ENCODE peak calls at places on chromosome 9, in eight cellular contexts. S is NCI-H345; W is GM23248; B is ascending aorta; P is fibroblast of the conjunctiva; C is effector CD4-positive, alpha-beta T cell; R is M059J; Y is cardiac muscle cell. F is an unnamed sample.

GRCh38 chr9:35172878-35173277 is 11.1 kb downstream of the UNC13B start:
- DNase-seq in Y (no peak), P (no peak), B (no peak), R (no peak), W (no peak), C (no peak), S (no peak), F (no peak)

GRCh38 chr9:127654619-127655018 is 42.5 kb downstream of the STXBP1 start:
- DNase-seq in R (no peak), P (no peak), C (no peak), Y (peak; percentile 68), W (no peak), S (no peak), B (no peak), F (no peak)

GRCh38 chr9:84949969-84950368 is 280.4 kb downstream of the NTRK2 start:
- DNase-seq in C (no peak), R (no peak), P (no peak), Y (no peak), W (no peak), B (no peak), S (no peak), F (no peak)

GRCh38 chr9:114002986-114003740 is 74.9 kb downstream of the AMBP start:
- DNase-seq in R (peak; percentile 37), W (no peak), C (no peak), S (no peak), P (no peak), B (peak; percentile 63), Y (no peak), F (no peak)

GRCh38 chr9:85536076-85536475 is 205.7 kb downstream of the AGTPBP1 start:
- DNase-seq in B (peak; percentile 81), P (peak; percentile 39), Y (peak; percentile 97), C (no peak), S (no peak), R (peak; percentile 83), W (peak; percentile 85), F (no peak)

GRCh38 chr9:131020862-131021261 is 11.9 kb downstream of the LAMC3 start:
- DNase-seq in C (no peak), Y (peak; percentile 22), P (no peak), W (peak; percentile 43), R (no peak), S (no peak), B (no peak), F (no peak)

GRCh38 chr9:136081113-136081825 is 13.8 kb downstream of the NACC2 start:
- DNase-seq in C (no peak), W (no peak), P (no peak), B (no peak), R (no peak), Y (peak; percentile 37), S (peak; percentile 75), F (no peak)

GRCh38 chr9:95877984-95878383 is 2.5 kb downstream of the ERCC6L2 start:
- DNase-seq in C (no peak), B (no peak), Y (no peak), W (no peak), P (no peak), R (no peak), S (no peak), F (no peak)

GRCh38 chr9:96068511-96068910 is 193.0 kb downstream of the ERCC6L2 start:
- DNase-seq in S (no peak), B (no peak), W (no peak), P (no peak), R (no peak), C (no peak), Y (no peak), F (no peak)

GRCh38 chr9:36762958-36763357 is 190.3 kb downstream of the MELK start:
- DNase-seq in W (no peak), B (no peak), S (peak; percentile 16), C (no peak), R (no peak), P (no peak), Y (no peak), F (no peak)

GRCh38 chr9:114156658-114157421 is 1.5 kb downstream of the COL27A1 start:
- DNase-seq in B (peak; percentile 83), R (peak; percentile 61), S (no peak), Y (peak; percentile 89), C (no peak), P (peak; percentile 69), W (peak; percentile 85), F (no peak)

GRCh38 chr9:121633144-121633714 is 18.2 kb upstream of the DAB2IP start:
- DNase-seq in B (no peak), C (no peak), Y (no peak), W (no peak), R (no peak), S (no peak), P (no peak), F (no peak)

GRCh38 chr9:13149454-13149853 is 130.0 kb downstream of the MPDZ start:
- DNase-seq in Y (no peak), C (no peak), S (no peak), B (no peak), R (no peak), W (no peak), P (no peak), F (no peak)

GRCh38 chr9:36486454-36486932 is 86.2 kb upstream of the MELK start:
- DNase-seq in R (peak; percentile 49), P (no peak), Y (no peak), S (no peak), W (peak; percentile 52), B (no peak), C (peak; percentile 8), F (no peak)

GRCh38 chr9:114048533-114049452 is 29.3 kb downstream of the AMBP start:
- DNase-seq in R (no peak), B (peak; percentile 60), C (no peak), Y (no peak), W (no peak), S (no peak), P (no peak), F (no peak)

GRCh38 chr9:129383005-129383414 is 204.9 kb upstream of the IER5L start:
- DNase-seq in S (peak; percentile 70), B (peak; percentile 79), R (no peak), P (no peak), W (peak; percentile 42), C (no peak), Y (peak; percentile 7), F (no peak)

GRCh38 chr9:99820330-99821186 is 1.1 kb upstream of the NR4A3 start:
- DNase-seq in P (peak; percentile 43), B (peak; percentile 91), W (peak; percentile 88), Y (peak; percentile 84), R (peak; percentile 71), C (peak; percentile 45), S (peak; percentile 75), F (no peak)

GRCh38 chr9:135066291-135066690 is 21.2 kb upstream of the OLFM1 start:
- DNase-seq in S (no peak), Y (no peak), C (no peak), R (no peak), W (no peak), P (no peak), B (peak; percentile 19), F (no peak)

GRCh38 chr9:114905160-114905940 is 25.0 kb downstream of the TNFSF8 start:
- DNase-seq in P (no peak), W (no peak), S (peak; percentile 32), B (no peak), Y (no peak), C (no peak), R (no peak), F (no peak)

GRCh38 chr9:82882133-82882532 is 180.8 kb downstream of the RASEF start:
- DNase-seq in P (no peak), W (peak; percentile 8), S (no peak), B (no peak), Y (no peak), C (no peak), R (peak; percentile 78), F (no peak)

GRCh38 chr9:21710792-21711191 is 91.6 kb upstream of the MTAP start:
- DNase-seq in W (peak; percentile 61), Y (no peak), S (no peak), C (no peak), R (peak; percentile 65), P (no peak), B (no peak), F (no peak)

GRCh38 chr9:4585135-4585534 is 77.0 kb upstream of the PLPP6 start:
- DNase-seq in R (peak; percentile 17), W (peak; percentile 12), C (no peak), B (no peak), Y (no peak), S (no peak), P (no peak), F (no peak)

GRCh38 chr9:133740891-133741290 is 2.7 kb upstream of the SARDH start:
- DNase-seq in Y (no peak), R (no peak), P (no peak), B (no peak), W (no peak), C (no peak), S (no peak), F (no peak)

GRCh38 chr9:74663456-74663855 is 166.3 kb downstream of the RORB start:
- DNase-seq in W (no peak), B (no peak), C (no peak), R (no peak), P (no peak), S (no peak), Y (no peak), F (no peak)

GRCh38 chr9:106333487-106333886 is 529.5 kb upstream of the ZNF462 start:
- DNase-seq in W (no peak), B (no peak), R (no peak), P (no peak), C (no peak), Y (no peak), S (peak; percentile 95), F (no peak)

F was measured in cerebellar nuclear complex.